ENCODE peak calls at places on chromosomes 2 and 18, in five cellular contexts. One of them, this sample, is unnamed.

GRCh38 chr2:12688156-12688555 is 28.6 kb upstream of the TRIB2 start:
- DNase-seq in A549: no peak
- DNase-seq in SK-N-SH: no peak
- DNase-seq in GM12878: no peak
- DNase-seq in K562: no peak
- DNase-seq in this sample: no peak

GRCh38 chr2:82023710-82024109 is 1719.2 kb upstream of the LRRTM1 start:
- DNase-seq in SK-N-SH: no peak
- DNase-seq in GM12878: no peak
- DNase-seq in A549: no peak
- DNase-seq in K562: no peak
- DNase-seq in this sample: no peak

GRCh38 chr18:64037812-64038414 is 68.0 kb downstream of the SERPINB8 start:
- DNase-seq in A549: peak; percentile 19
- DNase-seq in SK-N-SH: peak; percentile 70
- DNase-seq in GM12878: no peak
- DNase-seq in K562: peak; percentile 8
- DNase-seq in this sample: peak; percentile 11

GRCh38 chr2:160680294-160680693 is 186.7 kb upstream of the RBMS1 start:
- DNase-seq in K562: no peak
- DNase-seq in SK-N-SH: no peak
- DNase-seq in GM12878: no peak
- DNase-seq in A549: no peak
- DNase-seq in this sample: peak; percentile 49

GRCh38 chr2:112879491-112880041 is 31.4 kb upstream of the IL37 start:
- DNase-seq in A549: no peak
- DNase-seq in K562: no peak
- DNase-seq in SK-N-SH: no peak
- DNase-seq in GM12878: no peak
- DNase-seq in this sample: no peak

GRCh38 chr2:182980115-182980514 is 58.1 kb downstream of the NCKAP1 start:
- DNase-seq in K562: peak; percentile 26
- DNase-seq in A549: peak; percentile 36
- DNase-seq in GM12878: no peak
- DNase-seq in SK-N-SH: peak; percentile 41
- DNase-seq in this sample: peak; percentile 62

GRCh38 chr2:111168528-111168929 is 47.8 kb downstream of the BCL2L11 start:
- DNase-seq in SK-N-SH: no peak
- DNase-seq in A549: peak; percentile 68
- DNase-seq in GM12878: peak; percentile 68
- DNase-seq in K562: peak; percentile 85
- DNase-seq in this sample: peak; percentile 89

GRCh38 chr2:129499747-129500146 is 479.7 kb upstream of the RAB6C start:
- DNase-seq in SK-N-SH: no peak
- DNase-seq in GM12878: no peak
- DNase-seq in A549: no peak
- DNase-seq in K562: no peak
- DNase-seq in this sample: no peak

GRCh38 chr18:62399781-62400308 is 74.7 kb downstream of the TNFRSF11A start:
- DNase-seq in GM12878: no peak
- DNase-seq in A549: peak; percentile 60
- DNase-seq in K562: no peak
- DNase-seq in SK-N-SH: peak; percentile 39
- DNase-seq in this sample: no peak
- TF ChIP-seq CTCF in GM12878: peak; percentile 23
- TF ChIP-seq CTCF in A549: no peak
- TF ChIP-seq CTCF in K562: peak; percentile 23
- TF ChIP-seq CTCF in SK-N-SH: peak; percentile 39
- TF ChIP-seq CTCF in this sample: peak; percentile 1

DNA sequence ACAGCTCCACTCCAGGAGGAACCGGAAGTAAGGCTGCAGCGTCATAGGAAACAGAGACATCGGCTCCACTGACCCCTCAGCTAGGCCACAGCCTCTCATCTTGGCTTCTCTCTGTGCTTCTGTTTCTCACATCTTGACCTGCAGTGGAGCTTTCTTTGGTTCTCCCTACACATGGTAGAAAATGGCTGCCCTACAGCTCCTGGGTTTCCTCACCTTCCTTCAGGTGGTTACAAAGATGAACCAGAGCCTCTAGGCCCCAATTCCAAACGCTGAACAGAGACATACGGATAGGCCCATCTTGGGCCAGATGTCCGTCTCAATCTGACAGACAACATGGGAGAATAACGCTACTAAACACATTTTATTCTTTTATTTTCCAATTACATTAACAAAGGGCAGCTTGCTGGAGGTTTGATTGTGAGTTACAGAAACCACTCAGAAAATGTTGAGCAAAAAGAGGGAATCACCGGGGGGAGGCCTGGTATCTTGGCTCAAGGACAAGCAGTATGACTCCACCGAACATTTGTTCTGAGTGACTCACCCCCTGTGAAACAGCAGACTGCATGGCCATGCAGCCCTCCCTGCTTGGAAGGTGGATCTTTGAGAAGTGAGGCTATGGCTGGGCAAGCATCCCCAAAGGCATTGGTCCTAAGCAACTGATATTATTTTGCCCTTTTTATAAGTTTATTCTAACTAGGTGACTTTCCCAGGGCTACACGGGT is 303.5 kb downstream of the CDCA7 start:
- DNase-seq in K562: no peak
- DNase-seq in GM12878: no peak
- DNase-seq in SK-N-SH: peak; percentile 7
- DNase-seq in A549: peak; percentile 80
- DNase-seq in this sample: peak; percentile 97
- TF ChIP-seq RCOR1 in K562: no peak
- TF ChIP-seq RCOR1 in GM12878: no peak
- TF ChIP-seq RCOR1 in SK-N-SH: no peak
- TF ChIP-seq RCOR1 in A549: no peak
- TF ChIP-seq RCOR1 in this sample: no peak

GRCh38 chr2:46899053-46899452 is 16.6 kb downstream of the MCFD2 start:
- DNase-seq in A549: no peak
- DNase-seq in K562: no peak
- DNase-seq in GM12878: no peak
- DNase-seq in SK-N-SH: no peak
- DNase-seq in this sample: no peak

GRCh38 chr2:46901611-46902010 is 14.0 kb downstream of the MCFD2 start:
- DNase-seq in K562: no peak
- DNase-seq in A549: no peak
- DNase-seq in SK-N-SH: no peak
- DNase-seq in GM12878: no peak
- DNase-seq in this sample: no peak

GRCh38 chr2:46900381-46900780 is 15.2 kb downstream of the MCFD2 start:
- DNase-seq in SK-N-SH: no peak
- DNase-seq in GM12878: no peak
- DNase-seq in A549: no peak
- DNase-seq in K562: no peak
- DNase-seq in this sample: no peak

DNA sequence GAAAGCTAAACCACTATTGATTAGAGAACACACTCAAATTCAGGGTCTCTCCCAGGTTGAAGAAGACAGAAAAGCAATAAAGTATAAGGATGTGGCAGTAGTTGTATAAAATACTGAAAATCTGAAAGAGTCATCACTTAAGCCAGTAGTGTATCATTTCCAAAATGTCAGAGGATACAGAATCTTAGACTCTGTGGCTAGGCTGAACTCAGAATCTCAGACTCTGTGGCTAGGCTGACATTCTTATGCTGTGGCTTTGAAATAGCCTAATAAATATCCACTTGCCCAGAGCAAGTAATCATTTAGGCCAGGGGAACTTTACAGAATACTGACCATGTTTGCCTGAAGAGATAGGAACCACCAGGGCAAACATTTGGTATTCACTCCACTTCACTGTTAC is 13.1 kb downstream of the MCFD2 start:
- DNase-seq in K562: no peak
- DNase-seq in GM12878: no peak
- DNase-seq in SK-N-SH: no peak
- DNase-seq in A549: no peak
- DNase-seq in this sample: no peak
- TF ChIP-seq CTCF in K562: no peak
- TF ChIP-seq CTCF in GM12878: no peak
- TF ChIP-seq CTCF in SK-N-SH: no peak
- TF ChIP-seq CTCF in A549: no peak
- TF ChIP-seq CTCF in this sample: no peak

GRCh38 chr2:209426432-209426831 is 2.6 kb downstream of the MAP2 start:
- DNase-seq in GM12878: no peak
- DNase-seq in SK-N-SH: peak; percentile 9
- DNase-seq in K562: no peak
- DNase-seq in A549: peak; percentile 56
- DNase-seq in this sample: no peak
- TF ChIP-seq RCOR1 in GM12878: no peak
- TF ChIP-seq RCOR1 in SK-N-SH: no peak
- TF ChIP-seq RCOR1 in K562: no peak
- TF ChIP-seq RCOR1 in A549: no peak
- TF ChIP-seq RCOR1 in this sample: no peak